ENCODE peak calls at places on chromosomes 2 and 18, in ten cellular contexts. Z is OCI-LY7, L is iPS DF 19.7, E is suprapubic skin, T is HEK293T, I is midbrain, Q is cardiac muscle cell, X is IMR-90, M is hypothalamus, P is heart left ventricle. O is an unnamed sample.

GRCh38 chr18:58694720-58695468 is 23.6 kb downstream of the MALT1 start:
- DNase-seq in X (no peak), P (no peak), L (no peak), E (no peak), I (no peak), T (no peak), Q (no peak), Z (no peak), M (no peak), O (no peak)

GRCh38 chr18:7512326-7512725 is 54.8 kb upstream of the PTPRM start:
- DNase-seq in P (no peak), Z (no peak), Q (no peak), E (no peak), T (no peak), L (no peak), X (no peak), M (no peak), I (no peak), O (no peak)

GRCh38 chr2:190794466-190795184 is 86.0 kb upstream of the GLS start:
- DNase-seq in M (no peak), L (no peak), P (no peak), I (no peak), Z (no peak), X (peak), T (no peak), Q (no peak), E (no peak), O (no peak)

GRCh38 chr18:59419386-59419785 is 60.3 kb upstream of the LMAN1 start:
- DNase-seq in L (no peak), Q (peak), E (no peak), I (no peak), X (peak), Z (no peak), P (no peak), M (no peak), T (no peak), O (no peak)

GRCh38 chr2:126674075-126674744 is 18.3 kb downstream of the GYPC start:
- DNase-seq in I (no peak), T (no peak), P (no peak), Q (no peak), M (no peak), X (no peak), E (no peak), Z (no peak), L (no peak), O (no peak)

GRCh38 chr2:74031203-74031602 is 46.5 kb downstream of the TET3 start:
- DNase-seq in Q (no peak), M (no peak), E (no peak), L (no peak), I (no peak), Z (no peak), T (no peak), P (no peak), X (no peak), O (no peak)

GRCh38 chr2:160242863-160243552 is 42.9 kb upstream of the ITGB6 start:
- DNase-seq in P (no peak), Q (no peak), T (no peak), M (no peak), Z (no peak), I (no peak), X (no peak), L (no peak), E (no peak), O (no peak)

GRCh38 chr2:62147610-62148301 is 48.2 kb upstream of the B3GNT2 start:
- DNase-seq in X (peak), Z (no peak), E (no peak), Q (peak), M (no peak), P (no peak), I (no peak), T (no peak), L (no peak), O (no peak)

GRCh38 chr2:151162185-151162584 is 99.5 kb downstream of the RBM43 start:
- DNase-seq in Z (no peak), I (no peak), L (no peak), E (no peak), Q (peak), X (peak), P (no peak), T (no peak), M (no peak), O (peak)

GRCh38 chr2:220334210-220334609 is 706.8 kb downstream of the SLC4A3 start:
- DNase-seq in Z (no peak), L (no peak), I (no peak), Q (peak), E (no peak), T (no peak), M (no peak), X (peak), P (no peak), O (no peak)